ENCODE peak calls at places on chromosomes 2 and 18, in nine cellular contexts. L, E, K, D, F, Y, Q, C and N are unnamed samples.

GRCh38 chr18:72768681-72769229 is 99.0 kb downstream of the NETO1 start:
- DNase-seq in L (no peak), E (no peak), K (no peak), D (no peak), F (no peak), Y (no peak), Q (no peak), C (no peak), N (no peak)

GRCh38 chr2:22901471-22901870 is 483.5 kb upstream of the KLHL29 start:
- DNase-seq in L (no peak), E (no peak), K (no peak), D (no peak), F (no peak), Y (no peak), Q (no peak), C (no peak), N (no peak)

GRCh38 chr2:61530365-61531148 is 7.6 kb downstream of the XPO1 start:
- DNase-seq in L (no peak), E (no peak), K (no peak), D (no peak), F (no peak), Y (peak; percentile 7), Q (no peak), C (no peak), N (no peak)

GRCh38 chr18:75837316-75837715 is 409.8 kb upstream of the SMIM21 start:
- DNase-seq in L (no peak), E (no peak), K (no peak), D (no peak), F (no peak), Y (no peak), Q (no peak), C (no peak), N (no peak)

GRCh38 chr18:54359233-54359632 is 1.5 kb downstream of the C18orf54 start:
- DNase-seq in L (no peak), E (no peak), K (no peak), D (peak; percentile 46), F (no peak), Y (no peak), Q (no peak), C (no peak), N (no peak)

GRCh38 chr2:120809576-120810440 is 74.1 kb downstream of the GLI2 start:
- DNase-seq in L (no peak), E (no peak), K (no peak), D (no peak), F (no peak), Y (peak; percentile 22), Q (no peak), C (no peak), N (no peak)

GRCh38 chr2:74542978-74543377 is 10.8 kb downstream of the LOXL3 start:
- DNase-seq in L (no peak), E (no peak), K (no peak), D (no peak), F (no peak), Y (no peak), Q (no peak), C (no peak), N (no peak)

GRCh38 chr2:174180165-174180724 is 68.1 kb downstream of the OLA1 start:
- DNase-seq in L (no peak), E (no peak), K (no peak), D (peak; percentile 37), F (no peak), Y (peak; percentile 37), Q (no peak), C (no peak), N (no peak)

GRCh38 chr2:206368933-206369569 is 74.3 kb upstream of the ADAM23 start:
- DNase-seq in L (no peak), E (no peak), K (no peak), D (no peak), F (no peak), Y (peak; percentile 1), Q (no peak), C (no peak), N (no peak)

GRCh38 chr2:199100326-199101110 is 357.2 kb downstream of the SATB2 start:
- DNase-seq in L (no peak), E (no peak), K (no peak), D (no peak), F (no peak), Y (no peak), Q (no peak), C (no peak), N (no peak)

GRCh38 chr2:23602113-23602512 is 217.1 kb downstream of the KLHL29 start:
- DNase-seq in L (no peak), E (no peak), K (no peak), D (no peak), F (no peak), Y (no peak), Q (peak; percentile 66), C (no peak), N (no peak)

GRCh38 chr18:48781990-48782368 is 168.8 kb downstream of the SMAD7 start:
- DNase-seq in L (no peak), E (no peak), K (no peak), D (no peak), F (no peak), Y (no peak), Q (no peak), C (no peak), N (no peak)

GRCh38 chr18:48781041-48781989 is 169.4 kb downstream of the SMAD7 start:
- DNase-seq in L (no peak), E (peak; percentile 93), K (no peak), D (peak; percentile 96), F (peak; percentile 58), Y (peak; percentile 94), Q (peak; percentile 90), C (no peak), N (no peak)

GRCh38 chr18:48783616-48784520 is 166.9 kb downstream of the SMAD7 start:
- DNase-seq in L (no peak), E (no peak), K (no peak), D (no peak), F (no peak), Y (no peak), Q (peak; percentile 69), C (no peak), N (no peak)

GRCh38 chr18:48780151-48781001 is 170.4 kb downstream of the SMAD7 start:
- DNase-seq in L (no peak), E (no peak), K (no peak), D (peak; percentile 40), F (no peak), Y (no peak), Q (no peak), C (no peak), N (no peak)

GRCh38 chr18:48782381-48782841 is 168.4 kb downstream of the SMAD7 start:
- DNase-seq in L (no peak), E (peak; percentile 69), K (no peak), D (peak; percentile 9), F (no peak), Y (no peak), Q (no peak), C (no peak), N (no peak)
- H3K36me3 ChIP-seq in L (no peaks in the 10 kb centered on the region), E (peaks cover 7% of the 10 kb centered on the region), K (no peaks in the 10 kb centered on the region), D (no peaks in the 10 kb centered on the region), F (no peaks in the 10 kb centered on the region), Y (no peaks in the 10 kb centered on the region), Q (no peaks in the 10 kb centered on the region), C (no peaks in the 10 kb centered on the region), N (no peaks in the 10 kb centered on the region)

GRCh38 chr18:63299837-63300787 is 19.5 kb downstream of the BCL2 start:
- DNase-seq in L (no peak), E (no peak), K (no peak), D (no peak), F (no peak), Y (no peak), Q (no peak), C (no peak), N (no peak)
- H3K4me1 ChIP-seq in L (no peaks in the 10 kb centered on the region), E (peaks cover 26% of the 10 kb centered on the region), K (peaks cover 3% of the 10 kb centered on the region), D (peaks cover 3% of the 10 kb centered on the region), F (no peaks in the 10 kb centered on the region), Y (no peaks in the 10 kb centered on the region), Q (peaks cover 85% of the 10 kb centered on the region), C (peaks cover 12% of the 10 kb centered on the region), N (peaks cover 64% of the 10 kb centered on the region)

DNA sequence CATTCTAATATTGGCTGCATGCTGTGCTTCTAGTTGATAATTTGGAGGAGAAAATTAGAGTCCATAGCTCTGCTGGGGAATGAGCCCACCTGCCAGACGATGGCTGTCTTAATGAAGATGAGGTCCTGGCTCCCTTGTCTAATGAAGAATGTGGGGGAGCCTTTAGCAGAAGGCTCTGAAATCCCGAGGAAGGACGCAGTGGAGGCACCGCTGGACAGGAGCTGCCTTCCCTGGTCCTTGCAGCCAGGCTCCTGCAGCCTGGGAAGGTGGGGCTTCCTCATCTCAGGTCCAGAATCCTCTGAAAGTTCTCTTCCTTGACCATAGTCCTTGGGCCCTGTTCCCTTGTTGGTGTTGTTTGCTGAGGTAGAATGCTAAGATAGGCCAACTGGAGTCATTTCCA is 208.3 kb downstream of the AGAP1 start:
- DNase-seq in L (no peak), E (no peak), K (no peak), D (no peak), F (no peak), Y (no peak), Q (no peak), C (no peak), N (no peak)
- H3K27ac ChIP-seq in L (peak overlapping the region; percentile 82), E (peak overlapping the region; percentile 14), K (no peak overlapping the region), D (no peak overlapping the region), F (no peak overlapping the region), Y (no peak overlapping the region), Q (no peak overlapping the region), C (no peak overlapping the region), N (no peak overlapping the region)

DNA sequence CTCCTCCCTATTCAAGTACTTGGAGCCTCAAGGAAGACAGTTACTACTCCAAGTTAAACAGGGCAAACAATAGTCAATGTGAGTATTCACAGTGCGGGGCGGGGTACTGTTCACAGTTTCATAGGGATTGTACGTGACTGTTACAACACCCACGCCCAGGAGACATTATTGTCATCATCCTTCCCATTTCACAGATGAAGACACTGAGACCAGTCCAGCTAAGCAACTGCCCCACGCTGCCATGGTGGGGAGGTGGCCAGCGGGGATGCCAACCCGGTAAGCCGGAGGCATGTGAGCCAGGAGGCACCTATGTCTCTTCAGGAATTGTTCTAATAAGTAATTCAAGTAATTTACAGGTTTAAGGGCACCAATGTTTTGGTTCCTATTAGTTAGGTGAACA is 982 bp downstream of the HJURP start:
- DNase-seq in L (no peak), E (no peak), K (no peak), D (no peak), F (no peak), Y (no peak), Q (no peak), C (no peak), N (no peak)
- H3K36me3 ChIP-seq in L (peaks cover 52% of the 10 kb centered on the region), E (no peaks in the 10 kb centered on the region), K (peaks cover 30% of the 10 kb centered on the region), D (peaks cover 11% of the 10 kb centered on the region), F (no peaks in the 10 kb centered on the region), Y (no peaks in the 10 kb centered on the region), Q (no peaks in the 10 kb centered on the region), C (no peaks in the 10 kb centered on the region), N (no peaks in the 10 kb centered on the region)